ENCODE peak calls at places on chromosomes 13 and 19, in seven cellular contexts. One of them, this sample, is unnamed.

GRCh38 chr13:30071890-30072817 is 221.7 kb upstream of the UBL3 start:
- DNase-seq in HepG2: no peak
- DNase-seq in SK-N-SH: peak; percentile 37
- DNase-seq in GM12878: no peak
- DNase-seq in GM12891: no peak
- DNase-seq in K562: no peak
- DNase-seq in H1: no peak
- DNase-seq in this sample: no peak

GRCh38 chr13:75636339-75637095 is 387 bp downstream of the LMO7 start:
- DNase-seq in K562: peak; percentile 6
- DNase-seq in SK-N-SH: peak; percentile 67
- DNase-seq in GM12891: peak; percentile 50
- DNase-seq in H1: peak; percentile 76
- DNase-seq in GM12878: no peak
- DNase-seq in HepG2: peak; percentile 18
- DNase-seq in this sample: peak; percentile 48

GRCh38 chr19:5286465-5287029 is 54.1 kb downstream of the PTPRS start:
- DNase-seq in SK-N-SH: no peak
- DNase-seq in K562: no peak
- DNase-seq in GM12891: no peak
- DNase-seq in H1: no peak
- DNase-seq in HepG2: no peak
- DNase-seq in GM12878: no peak
- DNase-seq in this sample: no peak

GRCh38 chr13:42524487-42525034 is 49.4 kb upstream of the TNFSF11 start:
- DNase-seq in SK-N-SH: no peak
- DNase-seq in H1: no peak
- DNase-seq in GM12891: no peak
- DNase-seq in K562: no peak
- DNase-seq in HepG2: no peak
- DNase-seq in GM12878: peak; percentile 45
- DNase-seq in this sample: no peak

GRCh38 chr13:46359731-46360130 is 27.3 kb downstream of the RUBCNL start:
- DNase-seq in K562: no peak
- DNase-seq in GM12891: no peak
- DNase-seq in SK-N-SH: no peak
- DNase-seq in GM12878: no peak
- DNase-seq in H1: no peak
- DNase-seq in HepG2: no peak
- DNase-seq in this sample: no peak

GRCh38 chr19:30719189-30719990 is 347.2 kb downstream of the ZNF536 start:
- DNase-seq in H1: peak; percentile 70
- DNase-seq in HepG2: no peak
- DNase-seq in GM12891: peak; percentile 39
- DNase-seq in SK-N-SH: peak; percentile 90
- DNase-seq in GM12878: no peak
- DNase-seq in K562: peak; percentile 15
- DNase-seq in this sample: peak; percentile 19

GRCh38 chr19:51296331-51297093 is 14.9 kb upstream of the IGLON5 start:
- DNase-seq in K562: peak; percentile 51
- DNase-seq in H1: peak; percentile 57
- DNase-seq in HepG2: peak; percentile 23
- DNase-seq in GM12891: no peak
- DNase-seq in GM12878: no peak
- DNase-seq in SK-N-SH: peak; percentile 58
- DNase-seq in this sample: no peak

GRCh38 chr19:34085336-34085735 is 87.0 kb upstream of the LSM14A start:
- DNase-seq in SK-N-SH: no peak
- DNase-seq in GM12891: no peak
- DNase-seq in GM12878: no peak
- DNase-seq in H1: no peak
- DNase-seq in K562: no peak
- DNase-seq in HepG2: no peak
- DNase-seq in this sample: no peak

GRCh38 chr13:41835871-41836270 is 125.0 kb downstream of the VWA8 start:
- DNase-seq in GM12891: no peak
- DNase-seq in SK-N-SH: peak; percentile 49
- DNase-seq in GM12878: no peak
- DNase-seq in K562: no peak
- DNase-seq in HepG2: no peak
- DNase-seq in H1: no peak
- DNase-seq in this sample: no peak

GRCh38 chr19:36009220-36009619 is 607 bp upstream of the SYNE4 start:
- DNase-seq in H1: peak; percentile 82
- DNase-seq in GM12891: peak; percentile 60
- DNase-seq in HepG2: no peak
- DNase-seq in K562: no peak
- DNase-seq in GM12878: no peak
- DNase-seq in SK-N-SH: peak; percentile 90
- DNase-seq in this sample: peak; percentile 70

GRCh38 chr13:96749825-96750224 is 244.5 kb downstream of the OXGR1 start:
- DNase-seq in HepG2: no peak
- DNase-seq in GM12891: no peak
- DNase-seq in GM12878: no peak
- DNase-seq in H1: no peak
- DNase-seq in SK-N-SH: no peak
- DNase-seq in K562: no peak
- DNase-seq in this sample: no peak

GRCh38 chr13:99322297-99323103 is 15.3 kb upstream of the GPR183 start:
- DNase-seq in GM12891: peak; percentile 25
- DNase-seq in SK-N-SH: no peak
- DNase-seq in HepG2: no peak
- DNase-seq in GM12878: peak; percentile 85
- DNase-seq in H1: no peak
- DNase-seq in K562: peak; percentile 22
- DNase-seq in this sample: peak; percentile 27

GRCh38 chr13:28046981-28047380 is 53.4 kb downstream of the FLT3 start:
- DNase-seq in HepG2: no peak
- DNase-seq in H1: no peak
- DNase-seq in GM12891: no peak
- DNase-seq in SK-N-SH: no peak
- DNase-seq in GM12878: no peak
- DNase-seq in K562: no peak
- DNase-seq in this sample: no peak

GRCh38 chr19:5880604-5881078 is 10.3 kb upstream of the FUT5 start:
- DNase-seq in K562: no peak
- DNase-seq in SK-N-SH: no peak
- DNase-seq in H1: no peak
- DNase-seq in HepG2: peak; percentile 90
- DNase-seq in GM12878: no peak
- DNase-seq in GM12891: no peak
- DNase-seq in this sample: no peak

GRCh38 chr19:34996978-34997640 is 3.0 kb upstream of the GRAMD1A start:
- DNase-seq in GM12891: no peak
- DNase-seq in K562: no peak
- DNase-seq in H1: no peak
- DNase-seq in SK-N-SH: no peak
- DNase-seq in GM12878: no peak
- DNase-seq in HepG2: peak; percentile 79
- DNase-seq in this sample: no peak

GRCh38 chr13:75258159-75258782 is 223.7 kb downstream of the TBC1D4 start:
- DNase-seq in K562: peak; percentile 7
- DNase-seq in HepG2: peak; percentile 16
- DNase-seq in H1: no peak
- DNase-seq in GM12878: no peak
- DNase-seq in GM12891: no peak
- DNase-seq in SK-N-SH: peak; percentile 36
- DNase-seq in this sample: no peak

GRCh38 chr13:40101708-40102359 is 446.4 kb downstream of the COG6 start:
- DNase-seq in HepG2: no peak
- DNase-seq in GM12878: peak; percentile 54
- DNase-seq in GM12891: no peak
- DNase-seq in H1: no peak
- DNase-seq in SK-N-SH: no peak
- DNase-seq in K562: no peak
- DNase-seq in this sample: no peak

GRCh38 chr19:50677636-50678035 is 28.4 kb downstream of the C19orf81 start:
- DNase-seq in HepG2: no peak
- DNase-seq in GM12878: no peak
- DNase-seq in SK-N-SH: no peak
- DNase-seq in K562: no peak
- DNase-seq in GM12891: no peak
- DNase-seq in H1: no peak
- DNase-seq in this sample: no peak

GRCh38 chr19:10648360-10648759 is 5.8 kb upstream of the ILF3 start:
- DNase-seq in SK-N-SH: no peak
- DNase-seq in GM12878: no peak
- DNase-seq in K562: peak; percentile 64
- DNase-seq in GM12891: no peak
- DNase-seq in H1: no peak
- DNase-seq in HepG2: no peak
- DNase-seq in this sample: no peak

GRCh38 chr19:5018224-5019015 is 49.5 kb downstream of the KDM4B start:
- DNase-seq in K562: no peak
- DNase-seq in GM12878: no peak
- DNase-seq in GM12891: no peak
- DNase-seq in H1: no peak
- DNase-seq in HepG2: no peak
- DNase-seq in SK-N-SH: no peak
- DNase-seq in this sample: no peak

GRCh38 chr13:27276188-27276587 is 5.6 kb downstream of the RASL11A start:
- DNase-seq in GM12878: no peak
- DNase-seq in GM12891: no peak
- DNase-seq in H1: no peak
- DNase-seq in SK-N-SH: peak; percentile 60
- DNase-seq in HepG2: no peak
- DNase-seq in K562: no peak
- DNase-seq in this sample: no peak

GRCh38 chr19:56953411-56953810 is 112.9 kb upstream of the PEG3 start:
- DNase-seq in H1: no peak
- DNase-seq in SK-N-SH: no peak
- DNase-seq in GM12891: no peak
- DNase-seq in K562: no peak
- DNase-seq in GM12878: no peak
- DNase-seq in HepG2: no peak
- DNase-seq in this sample: no peak

GRCh38 chr19:16293133-16294085 is 31.2 kb upstream of the KLF2 start:
- DNase-seq in HepG2: no peak
- DNase-seq in K562: peak; percentile 68
- DNase-seq in H1: no peak
- DNase-seq in SK-N-SH: no peak
- DNase-seq in GM12891: no peak
- DNase-seq in GM12878: no peak
- DNase-seq in this sample: no peak

GRCh38 chr19:18007605-18007938 is 398 bp upstream of the ARRDC2 start:
- DNase-seq in HepG2: no peak
- DNase-seq in K562: no peak
- DNase-seq in H1: no peak
- DNase-seq in GM12891: no peak
- DNase-seq in SK-N-SH: no peak
- DNase-seq in GM12878: no peak
- DNase-seq in this sample: no peak

GRCh38 chr19:18009412-18010066 is 1.6 kb downstream of the ARRDC2 start:
- DNase-seq in K562: no peak
- DNase-seq in H1: no peak
- DNase-seq in GM12891: no peak
- DNase-seq in SK-N-SH: no peak
- DNase-seq in GM12878: no peak
- DNase-seq in HepG2: peak; percentile 64
- DNase-seq in this sample: no peak

GRCh38 chr19:18006895-18007604 is 920 bp upstream of the ARRDC2 start:
- DNase-seq in GM12878: no peak
- DNase-seq in GM12891: peak; percentile 86
- DNase-seq in SK-N-SH: peak; percentile 92
- DNase-seq in HepG2: peak; percentile 46
- DNase-seq in K562: peak; percentile 88
- DNase-seq in H1: peak; percentile 95
- DNase-seq in this sample: peak; percentile 81

GRCh38 chr19:18008814-18009213 is 844 bp downstream of the ARRDC2 start:
- DNase-seq in GM12891: no peak
- DNase-seq in K562: no peak
- DNase-seq in GM12878: no peak
- DNase-seq in H1: no peak
- DNase-seq in HepG2: no peak
- DNase-seq in SK-N-SH: no peak
- DNase-seq in this sample: no peak

GRCh38 chr19:18007939-18008673 is at the start of gene ARRDC2:
- DNase-seq in H1: peak; percentile 86
- DNase-seq in GM12878: no peak
- DNase-seq in GM12891: peak; percentile 97
- DNase-seq in K562: peak; percentile 89
- DNase-seq in HepG2: peak; percentile 44
- DNase-seq in SK-N-SH: peak; percentile 100
- DNase-seq in this sample: peak; percentile 98
- TF ChIP-seq TAF1 in H1: peak; percentile 62
- TF ChIP-seq TAF1 in GM12878: no peak
- TF ChIP-seq TAF1 in GM12891: no peak
- TF ChIP-seq TAF1 in K562: no peak
- TF ChIP-seq TAF1 in HepG2: no peak
- TF ChIP-seq TAF1 in SK-N-SH: no peak
- TF ChIP-seq TAF1 in this sample: no peak

GRCh38 chr19:38023245-38023644 is 116.2 kb downstream of the SIPA1L3 start:
- DNase-seq in GM12891: no peak
- DNase-seq in HepG2: no peak
- DNase-seq in H1: no peak
- DNase-seq in K562: no peak
- DNase-seq in GM12878: no peak
- DNase-seq in SK-N-SH: no peak
- DNase-seq in this sample: no peak
- TF ChIP-seq TAF1 in GM12891: no peak
- TF ChIP-seq TAF1 in HepG2: no peak
- TF ChIP-seq TAF1 in H1: no peak
- TF ChIP-seq TAF1 in K562: no peak
- TF ChIP-seq TAF1 in GM12878: no peak
- TF ChIP-seq TAF1 in SK-N-SH: no peak
- TF ChIP-seq TAF1 in this sample: no peak

GRCh38 chr19:44164673-44165512 is at the start of gene ZNF226:
- DNase-seq in GM12878: peak; percentile 96
- DNase-seq in HepG2: peak; percentile 99
- DNase-seq in GM12891: peak; percentile 46
- DNase-seq in K562: peak; percentile 89
- DNase-seq in H1: peak; percentile 75
- DNase-seq in SK-N-SH: peak; percentile 78
- DNase-seq in this sample: peak; percentile 52
- TF ChIP-seq TAF1 in GM12878: peak; percentile 68
- TF ChIP-seq TAF1 in HepG2: peak; percentile 46
- TF ChIP-seq TAF1 in GM12891: no peak
- TF ChIP-seq TAF1 in K562: peak; percentile 41
- TF ChIP-seq TAF1 in H1: peak; percentile 73
- TF ChIP-seq TAF1 in SK-N-SH: peak; percentile 46
- TF ChIP-seq TAF1 in this sample: no peak

DNA sequence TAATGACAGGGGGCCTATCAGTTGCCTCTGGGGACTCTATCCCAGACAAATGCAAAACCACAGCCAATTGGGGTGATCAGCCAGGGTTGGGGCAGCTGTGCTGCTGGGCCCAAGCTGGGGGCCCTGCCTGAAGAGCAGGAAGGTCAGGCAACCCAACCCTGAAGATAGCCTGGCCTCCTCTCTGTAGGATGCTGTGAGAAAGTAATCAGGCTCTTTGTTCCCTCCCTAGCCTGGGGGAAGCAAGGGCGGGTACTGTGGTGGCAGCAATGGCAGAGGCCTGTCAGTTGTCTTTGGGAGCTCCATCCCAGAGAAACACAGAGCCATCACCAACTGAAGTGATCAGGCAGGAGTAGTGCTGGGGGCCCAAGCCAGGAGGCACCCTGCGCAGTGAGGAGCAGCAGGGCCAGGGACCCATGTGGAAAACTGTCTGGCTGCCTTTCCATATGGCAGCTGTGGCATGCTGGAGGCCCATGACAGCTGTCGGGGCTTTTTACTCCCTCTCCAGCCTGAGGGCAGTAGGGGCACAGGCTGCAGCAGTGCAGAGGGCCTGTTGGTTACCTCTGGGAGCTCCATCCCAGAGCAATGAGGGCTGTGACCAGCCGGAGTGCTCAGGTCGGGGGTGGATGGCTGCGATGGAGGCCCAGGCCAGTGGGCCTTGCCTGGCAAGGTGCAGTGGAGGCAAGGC is 73.6 kb upstream of the ATP12A start:
- DNase-seq in K562: no peak
- DNase-seq in GM12878: no peak
- DNase-seq in SK-N-SH: peak; percentile 1
- DNase-seq in GM12891: no peak
- DNase-seq in HepG2: no peak
- DNase-seq in H1: no peak
- DNase-seq in this sample: no peak
- TF ChIP-seq TAF1 in K562: no peak
- TF ChIP-seq TAF1 in GM12878: no peak
- TF ChIP-seq TAF1 in SK-N-SH: no peak
- TF ChIP-seq TAF1 in GM12891: no peak
- TF ChIP-seq TAF1 in HepG2: no peak
- TF ChIP-seq TAF1 in H1: no peak
- TF ChIP-seq TAF1 in this sample: no peak